ENCODE peak calls at places on chromosomes 13 and 19, in four cellular contexts. N is cardiac fibroblast, L is ascending aorta, Q is kidney epithelial cell. G is an unnamed sample.

GRCh38 chr19:20247016-20247683 is 80.1 kb downstream of the ZNF486 start:
- DNase-seq in N (peak; percentile 34), L (no peak), Q (no peak), G (no peak)

GRCh38 chr19:8311461-8312260 is 3.5 kb upstream of the CD320 start:
- DNase-seq in N (no peak), L (no peak), Q (no peak), G (no peak)

GRCh38 chr19:17755977-17756670 is 4.8 kb downstream of the FCHO1 start:
- DNase-seq in N (peak; percentile 47), L (no peak), Q (no peak), G (no peak)

GRCh38 chr13:110774051-110774450 is 60.6 kb downstream of the ING1 start:
- DNase-seq in Q (no peak), N (no peak), L (no peak), G (no peak)

GRCh38 chr13:30713133-30713532 is 22.2 kb upstream of the ALOX5AP start:
- DNase-seq in Q (no peak), N (peak; percentile 75), L (peak; percentile 31), G (no peak)

GRCh38 chr13:112704634-112705145 is 14.9 kb downstream of the ATP11A start:
- DNase-seq in L (no peak), Q (no peak), N (no peak), G (no peak)

GRCh38 chr13:22265563-22265962 is 594.7 kb downstream of the FGF9 start:
- DNase-seq in Q (no peak), L (no peak), N (no peak), G (no peak)

GRCh38 chr13:29693297-29693945 is 97.9 kb upstream of the SLC7A1 start:
- DNase-seq in N (no peak), L (no peak), Q (no peak), G (no peak)

GRCh38 chr19:38362076-38362945 is 12.1 kb upstream of the PSMD8 start:
- DNase-seq in N (peak; percentile 60), L (peak; percentile 39), Q (no peak), G (no peak)

GRCh38 chr13:113063091-113063491 is 42.5 kb upstream of the F7 start:
- DNase-seq in N (no peak), Q (no peak), L (no peak), G (no peak)

GRCh38 chr19:11378319-11379189 is 4.1 kb downstream of the SWSAP1 start:
- DNase-seq in L (no peak), N (peak; percentile 88), Q (no peak), G (no peak)

GRCh38 chr19:58395979-58396627 is 647 bp downstream of the RNF225 start:
- DNase-seq in Q (no peak), L (no peak), N (no peak), G (no peak)

GRCh38 chr13:97559981-97560380 is 126.0 kb downstream of the RAP2A start:
- DNase-seq in Q (no peak), N (no peak), L (no peak), G (no peak)

GRCh38 chr19:35178701-35179100 is 24.2 kb downstream of the FXYD5 start:
- DNase-seq in N (no peak), L (no peak), Q (no peak), G (no peak)

GRCh38 chr13:95707442-95708389 is 30.8 kb downstream of the DNAJC3 start:
- DNase-seq in Q (no peak), L (no peak), N (no peak), G (no peak)

GRCh38 chr19:5122671-5123409 is 153.9 kb downstream of the KDM4B start:
- DNase-seq in N (no peak), L (no peak), Q (no peak), G (no peak)

GRCh38 chr19:10217085-10217484 is 14.0 kb downstream of the S1PR2 start:
- DNase-seq in Q (no peak), N (no peak), L (no peak), G (no peak)

GRCh38 chr19:40274585-40275544 is 10.3 kb downstream of the AKT2 start:
- DNase-seq in Q (no peak), N (no peak), L (no peak), G (no peak)

GRCh38 chr13:41639955-41640780 is 182.8 kb downstream of the RGCC start:
- DNase-seq in Q (no peak), L (no peak), N (peak; percentile 69), G (no peak)

GRCh38 chr19:19652482-19653295 is 9.2 kb upstream of the GMIP start:
- DNase-seq in L (no peak), Q (no peak), N (peak; percentile 34), G (no peak)

GRCh38 chr13:58979851-58980250 is 1183.9 kb downstream of the DIAPH3 start:
- DNase-seq in L (no peak), N (no peak), Q (no peak), G (no peak)

GRCh38 chr19:55694241-55694655 is 19.2 kb downstream of the EPN1 start:
- DNase-seq in Q (no peak), N (no peak), L (no peak), G (no peak)

GRCh38 chr19:16886305-16886880 is 2.4 kb upstream of the F2RL3 start:
- DNase-seq in N (peak; percentile 81), Q (no peak), L (no peak), G (no peak)

GRCh38 chr13:90902255-90902654 is 445.2 kb upstream of the MIR17HG start:
- DNase-seq in L (no peak), N (no peak), Q (no peak), G (no peak)

GRCh38 chr19:35153701-35154534 is 617 bp upstream of the FXYD5 start:
- DNase-seq in N (no peak), L (no peak), Q (no peak), G (no peak)

GRCh38 chr19:18220632-18221275 is 5.5 kb downstream of the PDE4C start:
- DNase-seq in L (no peak), N (no peak), Q (no peak), G (no peak)

GRCh38 chr19:18021121-18021755 is 13.3 kb downstream of the ARRDC2 start:
- DNase-seq in Q (no peak), L (peak; percentile 75), N (peak; percentile 95), G (no peak)

GRCh38 chr13:94389544-94390351 is 89.7 kb downstream of the DCT start:
- DNase-seq in N (no peak), Q (no peak), L (no peak), G (no peak)

GRCh38 chr13:25109341-25109740 is 13.4 kb downstream of the PABPC3 start:
- DNase-seq in N (no peak), Q (no peak), L (no peak), G (no peak)

GRCh38 chr13:80928241-80928640 is 587.3 kb upstream of the SPRY2 start:
- DNase-seq in N (no peak), Q (no peak), L (no peak), G (no peak)

GRCh38 chr13:54980651-54981050 is 1952.0 kb downstream of the OLFM4 start:
- DNase-seq in L (no peak), N (no peak), Q (no peak), G (no peak)
- TF ChIP-seq CTCF in L (no peak), N (no peak), Q (no peak), G (no peak)

GRCh38 chr19:14135985-14136508 is 342 bp downstream of the ASF1B start:
- DNase-seq in N (no peak), Q (no peak), L (no peak), G (no peak)
- H3K4me3 ChIP-seq in N (peak overlapping the region; percentile 85), Q (peak overlapping the region; percentile 86), L (peak overlapping the region; percentile 85), G (peak overlapping the region; percentile 72)

GRCh38 chr19:13965926-13966683 is 13.8 kb downstream of the DCAF15 start:
- DNase-seq in L (no peak), Q (no peak), N (no peak), G (no peak)
- TF ChIP-seq CTCF in L (no peak), Q (no peak), N (no peak), G (no peak)

GRCh38 chr19:1038995-1039645 is 787 bp upstream of the ABCA7 start:
- DNase-seq in Q (no peak), N (no peak), L (no peak), G (no peak)
- H3K4me3 ChIP-seq in Q (no peak overlapping the region), N (no peak overlapping the region), L (peak overlapping the region; percentile 64), G (no peak overlapping the region)

GRCh38 chr19:2900296-2901252 is at the start of gene ZNF57:
- DNase-seq in N (peak; percentile 99), L (peak; percentile 99), Q (peak; percentile 96), G (peak; percentile 98)
- TF ChIP-seq CTCF in N (no peak), L (no peak), Q (no peak), G (no peak)

GRCh38 chr19:7288977-7289376 is 5.2 kb downstream of the INSR start:
- DNase-seq in L (no peak), N (no peak), Q (no peak), G (no peak)

GRCh38 chr19:7293795-7294570 is at the start of gene INSR:
- DNase-seq in Q (peak; percentile 23), N (peak; percentile 90), L (peak; percentile 62), G (peak; percentile 52)

GRCh38 chr19:7292950-7293794 is 1.0 kb downstream of the INSR start:
- DNase-seq in N (peak; percentile 3), L (no peak), Q (no peak), G (no peak)

GRCh38 chr19:7294571-7295212 is 478 bp upstream of the INSR start:
- DNase-seq in L (no peak), Q (no peak), N (peak; percentile 43), G (no peak)

DNA sequence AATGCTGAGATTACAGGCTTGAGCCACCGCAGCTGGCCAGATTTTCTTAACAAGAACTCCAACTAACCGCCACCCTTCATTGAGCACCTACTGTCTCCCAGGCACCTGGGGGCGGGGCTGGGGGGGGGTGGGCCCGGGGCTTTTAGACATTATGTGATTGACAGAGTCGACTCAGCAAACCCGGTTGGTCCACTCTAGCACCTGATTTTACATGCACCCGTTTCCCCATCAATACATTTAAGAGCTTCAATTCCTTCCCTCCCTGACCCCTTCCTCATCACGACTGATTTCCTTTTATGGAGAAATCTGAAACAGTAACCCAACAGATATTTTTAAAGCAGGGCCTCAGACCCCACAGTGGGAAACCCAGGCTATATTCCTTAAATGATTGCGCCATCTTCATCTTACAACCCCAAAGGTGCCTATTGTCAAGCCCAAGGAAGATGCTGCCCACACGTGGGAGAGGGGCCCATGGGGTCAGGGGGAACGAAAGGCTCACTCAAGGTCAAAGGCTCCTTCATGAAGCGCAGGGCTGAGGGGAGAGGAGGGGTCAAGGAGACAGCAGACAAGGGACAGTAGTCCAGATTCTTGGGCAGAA is 1.8 kb downstream of the INSR start:
- DNase-seq in N (no peak), L (no peak), Q (no peak), G (no peak)
- H3K4me3 ChIP-seq in N (no peak overlapping the region), L (peak overlapping the region; percentile 94), Q (no peak overlapping the region), G (peak overlapping the region; percentile 58)

GRCh38 chr13:78875792-78876580 is 217.0 kb upstream of the OBI1 start:
- DNase-seq in Q (no peak), N (no peak), L (no peak), G (no peak)
- TF ChIP-seq CTCF in Q (no peak), N (no peak), L (no peak), G (peak; percentile 4)

GRCh38 chr19:45667620-45668341 is at the start of gene GIPR:
- DNase-seq in N (peak; percentile 31), Q (no peak), L (no peak), G (no peak)
- H3K4me3 ChIP-seq in N (peak within 1 kb of the TSS; percentile 34), Q (peak within 1 kb of the TSS; percentile 18), L (peak within 1 kb of the TSS; percentile 52), G (peak within 1 kb of the TSS; percentile 32)